ENCODE peak calls at places on chromosomes 4 and X, in four cellular contexts. N is PC-3, A is tibial nerve, S is heart left ventricle. E is an unnamed sample.

GRCh38 chr4:35793766-35794165 is 450.5 kb downstream of the ARAP2 start:
- DNase-seq in N (no peak), A (no peak), S (no peak), E (no peak)

GRCh38 chrX:74923942-74924448 is 1.3 kb downstream of the NEXMIF start:
- DNase-seq in A (no peak), N (no peak), S (no peak), E (no peak)

GRCh38 chr4:8162625-8163024 is 4.0 kb upstream of the ABLIM2 start:
- DNase-seq in A (no peak), S (peak), N (no peak), E (no peak)

GRCh38 chr4:130053723-130054122 is 957.8 kb downstream of the C4orf33 start:
- DNase-seq in S (no peak), A (no peak), N (no peak), E (no peak)

GRCh38 chr4:126405369-126405982 is 1090.7 kb downstream of the FAT4 start:
- DNase-seq in A (no peak), N (no peak), S (no peak), E (no peak)

GRCh38 chr4:17085416-17085815 is 187.0 kb upstream of the LDB2 start:
- DNase-seq in N (no peak), S (no peak), A (no peak), E (no peak)

GRCh38 chr4:83546796-83547195 is 10.9 kb downstream of the GPAT3 start:
- DNase-seq in S (no peak), A (no peak), N (no peak), E (no peak)

GRCh38 chr4:160485071-160485687 is 1382.3 kb downstream of the RAPGEF2 start:
- DNase-seq in N (no peak), S (no peak), A (no peak), E (no peak)

GRCh38 chr4:168335621-168336020 is 17.1 kb upstream of the DDX60 start:
- DNase-seq in N (no peak), A (no peak), S (peak), E (no peak)

GRCh38 chrX:52425710-52426245 is 57.0 kb downstream of the XAGE2 start:
- DNase-seq in N (no peak), S (no peak), A (no peak), E (no peak)

GRCh38 chr4:7808752-7809151 is 130.9 kb downstream of the AFAP1 start:
- DNase-seq in A (no peak), S (no peak), N (peak), E (no peak)

GRCh38 chr4:173866289-173866688 is 336.3 kb upstream of the HAND2 start:
- DNase-seq in A (no peak), N (no peak), S (no peak), E (no peak)
- TF ChIP-seq CTCF in A (no peak), N (no peak), S (no peak), E (no peak)

GRCh38 chr4:139704915-139705485 is 39.4 kb downstream of the MGST2 start:
- DNase-seq in N (peak), A (no peak), S (no peak), E (no peak)
- TF ChIP-seq CTCF in N (peak), A (no peak), S (no peak), E (no peak)

GRCh38 chrX:7131621-7132020 is 15.9 kb upstream of the STS start:
- DNase-seq in A (no peak), N (peak), S (no peak), E (no peak)

GRCh38 chrX:7127058-7127457 is 20.5 kb upstream of the STS start:
- DNase-seq in S (no peak), A (no peak), N (no peak), E (no peak)

GRCh38 chrX:7133036-7133412 is 14.5 kb upstream of the STS start:
- DNase-seq in N (no peak), A (no peak), S (peak), E (no peak)

GRCh38 chrX:7132335-7133035 is 15.0 kb upstream of the STS start:
- DNase-seq in N (peak), A (peak), S (peak), E (no peak)
- TF ChIP-seq CTCF in N (peak), A (no peak), S (peak), E (no peak)

GRCh38 chrX:1327651-1328304 is 8.8 kb upstream of the IL3RA start:
- DNase-seq in N (no peak), S (no peak), A (no peak), E (no peak)

GRCh38 chrX:1325515-1326116 is 11.0 kb upstream of the IL3RA start:
- DNase-seq in S (no peak), A (no peak), N (no peak), E (no peak)

GRCh38 chrX:1322393-1322792 is 14.2 kb upstream of the IL3RA start:
- DNase-seq in A (no peak), N (peak), S (no peak), E (no peak)

GRCh38 chrX:1321689-1322088 is 14.9 kb upstream of the IL3RA start:
- DNase-seq in S (no peak), N (no peak), A (no peak), E (no peak)

GRCh38 chrX:1323315-1323714 is 13.3 kb upstream of the IL3RA start:
- DNase-seq in A (peak), S (peak), N (peak), E (no peak)
- TF ChIP-seq CTCF in A (no peak), S (peak), N (peak), E (no peak)

GRCh38 chrX:48468693-48469691 is 1.1 kb downstream of the SLC38A5 start:
- DNase-seq in N (no peak), A (no peak), S (no peak), E (no peak)
- TF ChIP-seq CTCF in N (peak), A (no peak), S (peak), E (no peak)

DNA sequence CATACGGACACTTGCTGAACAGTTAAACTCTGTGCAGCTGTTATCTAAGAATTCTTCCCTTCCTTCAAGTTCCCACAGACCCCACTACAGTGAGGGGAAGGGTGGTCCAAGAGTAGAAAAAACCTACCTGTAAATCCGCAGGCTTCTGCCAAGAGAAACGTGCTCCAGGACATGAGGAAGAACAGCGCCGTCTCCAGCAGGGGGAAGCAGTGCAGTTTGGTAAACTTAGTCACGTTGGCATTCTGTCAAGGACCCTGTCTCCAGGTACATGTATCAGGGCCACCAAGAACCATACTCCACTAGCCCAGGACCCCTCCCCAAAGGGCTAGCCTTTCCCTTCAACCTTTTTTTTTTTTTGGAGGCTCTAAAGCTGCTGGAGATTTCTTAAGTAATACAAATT is 79.9 kb downstream of the CHST7 start:
- DNase-seq in N (peak), S (no peak), A (no peak), E (no peak)
- TF ChIP-seq CTCF in N (peak), S (no peak), A (no peak), E (no peak)

GRCh38 chrX:56025872-56026571 is 206.1 kb upstream of the KLF8 start:
- DNase-seq in N (no peak), S (no peak), A (no peak), E (no peak)
- TF ChIP-seq CTCF in N (no peak), S (no peak), A (no peak), E (no peak)

E was measured in omental fat pad.